ENCODE peak calls at places on chromosomes 3 and 15, in seven cellular contexts. Y is A549, L is hypothalamus, B is glutamatergic neuron, F is AG08395, R is Kasumi-1, T is G401. C is an unnamed sample.

GRCh38 chr3:76369170-76369569 is 583.8 kb upstream of the ZNF717 start:
- DNase-seq in Y (no peak), F (peak), R (peak), L (no peak), B (no peak), T (no peak), C (peak)

GRCh38 chr3:149532463-149533180 is 58.1 kb downstream of the TM4SF4 start:
- DNase-seq in Y (no peak), B (peak), T (no peak), F (no peak), R (no peak), L (no peak), C (no peak)

GRCh38 chr3:138914870-138915502 is 32.0 kb downstream of the FOXL2 start:
- DNase-seq in Y (peak), B (no peak), T (no peak), L (no peak), R (peak), F (peak), C (peak)

GRCh38 chr3:69505770-69506407 is 120.0 kb upstream of the FRMD4B start:
- DNase-seq in T (no peak), R (no peak), Y (no peak), F (no peak), B (no peak), L (no peak), C (no peak)

GRCh38 chr3:66923991-66924390 is 74.1 kb upstream of the KBTBD8 start:
- DNase-seq in R (no peak), L (no peak), B (no peak), Y (no peak), F (no peak), T (no peak), C (no peak)

GRCh38 chr3:65101450-65101849 is 413.6 kb upstream of the ADAMTS9 start:
- DNase-seq in F (no peak), T (no peak), B (no peak), Y (no peak), L (no peak), R (no peak), C (no peak)

GRCh38 chr15:69718916-69719315 is 266.3 kb downstream of the RPLP1 start:
- DNase-seq in R (peak), Y (no peak), F (no peak), T (peak), B (no peak), L (no peak), C (no peak)

GRCh38 chr3:114329823-114330222 is 36.0 kb downstream of the TIGIT start:
- DNase-seq in T (no peak), L (no peak), Y (no peak), B (no peak), F (no peak), R (no peak), C (peak)

GRCh38 chr15:95018888-95019545 is 787.7 kb downstream of the MCTP2 start:
- DNase-seq in R (no peak), T (no peak), L (no peak), Y (no peak), B (no peak), F (peak), C (no peak)

GRCh38 chr15:80093854-80094418 is 34.5 kb downstream of the ZFAND6 start:
- DNase-seq in R (no peak), F (no peak), B (peak), T (peak), L (no peak), Y (no peak), C (no peak)

GRCh38 chr15:41727143-41727542 is 47.1 kb upstream of the MAPKBP1 start:
- DNase-seq in R (no peak), T (no peak), L (no peak), F (peak), B (no peak), Y (no peak), C (no peak)

GRCh38 chr3:48928679-48929078 is 10.0 kb downstream of the ARIH2 start:
- DNase-seq in T (no peak), L (no peak), F (peak), Y (no peak), B (no peak), R (no peak), C (no peak)

GRCh38 chr3:40504636-40505430 is 1.0 kb upstream of the ZNF620 start:
- DNase-seq in T (peak), L (no peak), B (no peak), Y (no peak), R (no peak), F (peak), C (no peak)

GRCh38 chr3:33016846-33017405 is 65.5 kb downstream of the CCR4 start:
- DNase-seq in Y (no peak), T (no peak), F (no peak), B (no peak), R (no peak), L (no peak), C (no peak)